ENCODE peak calls at places on chromosomes 11 and 22, in eight cellular contexts. One of them, this sample, is unnamed.

GRCh38 chr22:30471616-30472318 is at the start of gene SEC14L3:
- DNase-seq in cardiac muscle cell: no peak
- DNase-seq in foreskin fibroblast: no peak
- DNase-seq in GM10248: no peak
- DNase-seq in uterus: no peak
- DNase-seq in epithelial cell of esophagus: no peak
- DNase-seq in endothelial cell: no peak
- DNase-seq in cardiac fibroblast: no peak
- DNase-seq in this sample: no peak

GRCh38 chr11:126734752-126735151 is 265.8 kb downstream of the KIRREL3 start:
- DNase-seq in endothelial cell: no peak
- DNase-seq in cardiac fibroblast: no peak
- DNase-seq in epithelial cell of esophagus: no peak
- DNase-seq in foreskin fibroblast: no peak
- DNase-seq in uterus: no peak
- DNase-seq in GM10248: no peak
- DNase-seq in cardiac muscle cell: no peak
- DNase-seq in this sample: no peak

GRCh38 chr11:2750101-2750509 is 50.3 kb upstream of the KCNQ1OT1 start:
- DNase-seq in endothelial cell: no peak
- DNase-seq in epithelial cell of esophagus: no peak
- DNase-seq in uterus: no peak
- DNase-seq in cardiac fibroblast: no peak
- DNase-seq in cardiac muscle cell: no peak
- DNase-seq in GM10248: no peak
- DNase-seq in foreskin fibroblast: no peak
- DNase-seq in this sample: no peak

GRCh38 chr22:36536717-36537116 is 7.8 kb upstream of the EIF3D start:
- DNase-seq in endothelial cell: no peak
- DNase-seq in uterus: no peak
- DNase-seq in foreskin fibroblast: no peak
- DNase-seq in GM10248: no peak
- DNase-seq in cardiac fibroblast: no peak
- DNase-seq in epithelial cell of esophagus: no peak
- DNase-seq in cardiac muscle cell: no peak
- DNase-seq in this sample: no peak

GRCh38 chr11:85590848-85591483 is 36.2 kb downstream of the DLG2 start:
- DNase-seq in cardiac fibroblast: peak
- DNase-seq in epithelial cell of esophagus: peak
- DNase-seq in uterus: no peak
- DNase-seq in GM10248: no peak
- DNase-seq in endothelial cell: no peak
- DNase-seq in cardiac muscle cell: peak
- DNase-seq in foreskin fibroblast: peak
- DNase-seq in this sample: no peak

GRCh38 chr22:36457688-36458450 is 23.6 kb downstream of the TXN2 start:
- DNase-seq in uterus: peak
- DNase-seq in foreskin fibroblast: no peak
- DNase-seq in epithelial cell of esophagus: no peak
- DNase-seq in cardiac fibroblast: peak
- DNase-seq in GM10248: no peak
- DNase-seq in cardiac muscle cell: no peak
- DNase-seq in endothelial cell: no peak
- DNase-seq in this sample: no peak

GRCh38 chr22:33247758-33248157 is 189.6 kb upstream of the SYN3 start:
- DNase-seq in cardiac fibroblast: peak
- DNase-seq in uterus: no peak
- DNase-seq in endothelial cell: no peak
- DNase-seq in foreskin fibroblast: no peak
- DNase-seq in cardiac muscle cell: no peak
- DNase-seq in GM10248: peak
- DNase-seq in epithelial cell of esophagus: no peak
- DNase-seq in this sample: no peak

GRCh38 chr22:42642801-42643631 is 2.6 kb upstream of the ATP5MGL start:
- DNase-seq in GM10248: peak
- DNase-seq in cardiac muscle cell: no peak
- DNase-seq in foreskin fibroblast: no peak
- DNase-seq in cardiac fibroblast: no peak
- DNase-seq in uterus: no peak
- DNase-seq in endothelial cell: no peak
- DNase-seq in epithelial cell of esophagus: no peak
- DNase-seq in this sample: no peak

GRCh38 chr11:34501962-34502361 is 11.6 kb downstream of the ELF5 start:
- DNase-seq in epithelial cell of esophagus: no peak
- DNase-seq in cardiac fibroblast: peak
- DNase-seq in cardiac muscle cell: no peak
- DNase-seq in uterus: no peak
- DNase-seq in endothelial cell: no peak
- DNase-seq in GM10248: no peak
- DNase-seq in foreskin fibroblast: no peak
- DNase-seq in this sample: no peak

GRCh38 chr11:115736146-115736545 is 231.9 kb upstream of the CADM1 start:
- DNase-seq in epithelial cell of esophagus: no peak
- DNase-seq in cardiac fibroblast: no peak
- DNase-seq in cardiac muscle cell: no peak
- DNase-seq in foreskin fibroblast: no peak
- DNase-seq in uterus: no peak
- DNase-seq in endothelial cell: no peak
- DNase-seq in GM10248: no peak
- DNase-seq in this sample: no peak

GRCh38 chr11:101915811-101916291 is 471 bp downstream of the ANGPTL5 start:
- DNase-seq in epithelial cell of esophagus: peak
- DNase-seq in foreskin fibroblast: peak
- DNase-seq in endothelial cell: no peak
- DNase-seq in uterus: no peak
- DNase-seq in cardiac fibroblast: peak
- DNase-seq in cardiac muscle cell: no peak
- DNase-seq in GM10248: peak
- DNase-seq in this sample: no peak

GRCh38 chr11:71263391-71263790 is 11.0 kb upstream of the SHANK2 start:
- DNase-seq in epithelial cell of esophagus: no peak
- DNase-seq in cardiac fibroblast: no peak
- DNase-seq in cardiac muscle cell: no peak
- DNase-seq in foreskin fibroblast: no peak
- DNase-seq in GM10248: no peak
- DNase-seq in endothelial cell: no peak
- DNase-seq in uterus: no peak
- DNase-seq in this sample: no peak

GRCh38 chr22:39943366-39943765 is 16.8 kb upstream of the TMA7B start:
- DNase-seq in cardiac fibroblast: no peak
- DNase-seq in foreskin fibroblast: no peak
- DNase-seq in endothelial cell: peak
- DNase-seq in cardiac muscle cell: peak
- DNase-seq in epithelial cell of esophagus: no peak
- DNase-seq in uterus: no peak
- DNase-seq in GM10248: no peak
- DNase-seq in this sample: peak

GRCh38 chr11:12122083-12122482 is 11.7 kb downstream of the MICAL2 start:
- DNase-seq in foreskin fibroblast: no peak
- DNase-seq in cardiac muscle cell: no peak
- DNase-seq in endothelial cell: peak
- DNase-seq in GM10248: no peak
- DNase-seq in cardiac fibroblast: no peak
- DNase-seq in epithelial cell of esophagus: peak
- DNase-seq in uterus: no peak
- DNase-seq in this sample: peak

GRCh38 chr11:111938687-111939160 is 1.6 kb downstream of the DIXDC1 start:
- DNase-seq in GM10248: peak
- DNase-seq in foreskin fibroblast: peak
- DNase-seq in endothelial cell: no peak
- DNase-seq in epithelial cell of esophagus: peak
- DNase-seq in uterus: peak
- DNase-seq in cardiac muscle cell: no peak
- DNase-seq in cardiac fibroblast: peak
- DNase-seq in this sample: peak

GRCh38 chr11:116162541-116163230 is 610.1 kb downstream of the BUD13 start:
- DNase-seq in foreskin fibroblast: no peak
- DNase-seq in GM10248: no peak
- DNase-seq in epithelial cell of esophagus: no peak
- DNase-seq in cardiac muscle cell: no peak
- DNase-seq in uterus: no peak
- DNase-seq in cardiac fibroblast: no peak
- DNase-seq in endothelial cell: peak
- DNase-seq in this sample: no peak

GRCh38 chr11:57353461-57354251 is 15.5 kb downstream of the P2RX3 start:
- DNase-seq in endothelial cell: no peak
- DNase-seq in cardiac muscle cell: no peak
- DNase-seq in uterus: no peak
- DNase-seq in foreskin fibroblast: no peak
- DNase-seq in epithelial cell of esophagus: no peak
- DNase-seq in cardiac fibroblast: no peak
- DNase-seq in GM10248: no peak
- DNase-seq in this sample: no peak

GRCh38 chr22:28151241-28151640 is 232.2 kb upstream of the PITPNB start:
- DNase-seq in GM10248: no peak
- DNase-seq in endothelial cell: no peak
- DNase-seq in epithelial cell of esophagus: no peak
- DNase-seq in uterus: no peak
- DNase-seq in cardiac muscle cell: no peak
- DNase-seq in cardiac fibroblast: no peak
- DNase-seq in foreskin fibroblast: no peak
- DNase-seq in this sample: no peak

GRCh38 chr11:36510567-36511020 is 522 bp upstream of the TRAF6 start:
- DNase-seq in GM10248: peak
- DNase-seq in epithelial cell of esophagus: peak
- DNase-seq in cardiac fibroblast: peak
- DNase-seq in foreskin fibroblast: no peak
- DNase-seq in cardiac muscle cell: no peak
- DNase-seq in uterus: peak
- DNase-seq in endothelial cell: no peak
- DNase-seq in this sample: no peak

GRCh38 chr11:125146232-125146631 is 18.3 kb upstream of the PKNOX2 start:
- DNase-seq in epithelial cell of esophagus: no peak
- DNase-seq in endothelial cell: no peak
- DNase-seq in uterus: no peak
- DNase-seq in cardiac fibroblast: no peak
- DNase-seq in GM10248: no peak
- DNase-seq in foreskin fibroblast: no peak
- DNase-seq in cardiac muscle cell: no peak
- DNase-seq in this sample: no peak

GRCh38 chr11:17014774-17015638 is 792 bp upstream of the PLEKHA7 start:
- DNase-seq in cardiac fibroblast: peak
- DNase-seq in cardiac muscle cell: peak
- DNase-seq in endothelial cell: peak
- DNase-seq in GM10248: peak
- DNase-seq in epithelial cell of esophagus: peak
- DNase-seq in uterus: no peak
- DNase-seq in foreskin fibroblast: peak
- DNase-seq in this sample: peak
- TF ChIP-seq CTCF in cardiac fibroblast: peak
- TF ChIP-seq CTCF in cardiac muscle cell: peak
- TF ChIP-seq CTCF in endothelial cell: peak
- TF ChIP-seq CTCF in GM10248: peak
- TF ChIP-seq CTCF in epithelial cell of esophagus: peak
- TF ChIP-seq CTCF in uterus: peak
- TF ChIP-seq CTCF in foreskin fibroblast: no peak
- TF ChIP-seq CTCF in this sample: peak

DNA sequence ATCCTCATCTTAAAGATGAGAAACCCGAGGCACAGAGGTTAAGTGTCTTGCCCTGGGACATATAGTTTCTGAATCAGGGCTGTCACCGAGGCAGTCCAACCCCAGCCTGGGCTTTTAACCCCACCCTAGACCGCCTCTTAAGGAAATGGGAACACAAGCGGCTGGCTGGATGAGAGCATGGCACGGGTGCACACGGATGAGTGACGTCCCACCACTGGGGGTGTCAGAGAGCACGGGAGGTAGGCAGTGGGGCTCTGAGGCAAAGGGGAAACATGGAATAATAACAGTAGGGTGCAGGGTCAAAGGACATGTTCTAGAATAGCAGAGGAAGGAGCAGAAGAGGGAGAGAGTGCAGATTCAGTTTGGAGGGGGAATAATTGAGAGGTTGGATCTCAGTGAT is 22.3 kb downstream of the PPFIBP2 start:
- DNase-seq in cardiac fibroblast: no peak
- DNase-seq in endothelial cell: peak
- DNase-seq in epithelial cell of esophagus: no peak
- DNase-seq in foreskin fibroblast: no peak
- DNase-seq in cardiac muscle cell: peak
- DNase-seq in GM10248: no peak
- DNase-seq in uterus: no peak
- DNase-seq in this sample: peak
- TF ChIP-seq CTCF in cardiac fibroblast: peak
- TF ChIP-seq CTCF in endothelial cell: no peak
- TF ChIP-seq CTCF in epithelial cell of esophagus: no peak
- TF ChIP-seq CTCF in foreskin fibroblast: no peak
- TF ChIP-seq CTCF in cardiac muscle cell: no peak
- TF ChIP-seq CTCF in GM10248: no peak
- TF ChIP-seq CTCF in uterus: no peak
- TF ChIP-seq CTCF in this sample: no peak

DNA sequence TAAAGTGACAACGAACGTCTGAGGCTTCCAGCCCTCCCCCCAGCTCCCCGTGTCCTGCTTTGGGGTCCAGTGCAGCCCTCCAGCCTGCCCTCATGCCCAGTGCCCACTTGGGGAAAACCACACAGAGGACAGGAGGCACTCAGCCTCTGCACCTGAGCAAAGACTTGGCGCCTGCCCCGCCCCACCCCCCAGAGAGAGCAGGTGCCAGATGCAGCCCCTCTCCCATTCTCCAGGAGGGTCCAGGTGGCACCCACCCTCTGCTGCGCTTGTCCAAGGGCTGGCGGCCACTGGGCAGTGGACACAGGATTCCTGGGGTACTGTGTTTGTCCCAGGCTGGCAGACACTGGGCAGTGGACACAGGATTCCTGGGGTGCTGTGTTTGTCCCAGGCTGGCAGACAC is 15.7 kb downstream of the RNH1 start:
- DNase-seq in foreskin fibroblast: no peak
- DNase-seq in uterus: no peak
- DNase-seq in cardiac fibroblast: no peak
- DNase-seq in endothelial cell: no peak
- DNase-seq in GM10248: no peak
- DNase-seq in epithelial cell of esophagus: no peak
- DNase-seq in cardiac muscle cell: no peak
- DNase-seq in this sample: no peak
- TF ChIP-seq CTCF in foreskin fibroblast: no peak
- TF ChIP-seq CTCF in uterus: no peak
- TF ChIP-seq CTCF in cardiac fibroblast: no peak
- TF ChIP-seq CTCF in endothelial cell: no peak
- TF ChIP-seq CTCF in GM10248: no peak
- TF ChIP-seq CTCF in epithelial cell of esophagus: no peak
- TF ChIP-seq CTCF in cardiac muscle cell: no peak
- TF ChIP-seq CTCF in this sample: no peak

DNA sequence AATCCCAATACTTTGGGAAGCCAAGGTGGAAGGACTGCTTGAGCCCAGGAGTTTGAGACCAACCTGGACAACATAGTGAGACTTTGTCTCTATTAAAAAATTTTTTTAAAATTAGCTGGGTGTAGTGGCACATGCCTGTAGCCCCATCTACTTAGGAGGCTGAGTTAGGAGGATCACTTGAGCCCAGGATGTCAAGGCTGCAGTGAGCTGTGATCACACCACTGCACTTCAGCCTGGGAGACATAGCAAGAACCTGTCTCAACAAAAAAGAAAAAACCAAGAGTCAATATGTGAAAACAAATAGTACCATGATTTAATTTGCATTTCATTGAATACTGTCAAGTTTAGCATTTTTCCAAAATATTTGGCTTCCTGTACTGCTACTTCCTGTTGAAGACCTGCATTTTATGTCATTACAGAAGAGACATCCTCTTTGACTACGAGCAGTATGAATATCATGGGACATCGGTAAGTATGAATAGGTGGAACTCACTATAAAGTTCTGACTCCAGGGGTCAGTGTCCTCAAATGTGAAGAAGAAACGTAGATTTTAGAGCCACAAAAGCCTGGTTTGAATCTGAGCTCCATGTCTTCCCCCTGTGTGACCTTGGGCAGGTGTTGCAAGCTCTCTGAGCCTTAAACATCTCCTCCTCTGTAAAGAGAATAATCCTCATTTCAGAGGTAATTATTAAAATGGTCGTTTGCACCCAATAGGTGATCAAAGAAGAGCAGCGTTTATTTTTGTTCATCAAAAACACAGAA is 16.0 kb downstream of the CDC45 start:
- DNase-seq in cardiac muscle cell: no peak
- DNase-seq in GM10248: no peak
- DNase-seq in foreskin fibroblast: peak
- DNase-seq in cardiac fibroblast: peak
- DNase-seq in epithelial cell of esophagus: peak
- DNase-seq in uterus: no peak
- DNase-seq in endothelial cell: peak
- DNase-seq in this sample: no peak
- TF ChIP-seq CTCF in cardiac muscle cell: peak
- TF ChIP-seq CTCF in GM10248: no peak
- TF ChIP-seq CTCF in foreskin fibroblast: peak
- TF ChIP-seq CTCF in cardiac fibroblast: peak
- TF ChIP-seq CTCF in epithelial cell of esophagus: peak
- TF ChIP-seq CTCF in uterus: no peak
- TF ChIP-seq CTCF in endothelial cell: peak
- TF ChIP-seq CTCF in this sample: no peak

This sample was measured in activated CD8-positive, alpha-beta T cell treated with anti-CD3 and anti-CD28 coated beads for 36 hours.